ENCODE peak calls at places on chromosomes 11 and 22, in four cellular contexts. Q is HEK293T, I is K562, E is GM12878. O is an unnamed sample.

GRCh38 chr11:102933627-102934026 is 21.9 kb downstream of the MMP13 start:
- DNase-seq in E (peak; percentile 53), Q (no peak), I (no peak), O (no peak)

GRCh38 chr11:58394195-58394594 is 12.5 kb downstream of the OR5B3 start:
- DNase-seq in I (no peak), Q (no peak), E (no peak), O (peak; percentile 62)

GRCh38 chr11:94023856-94024255 is 2.7 kb downstream of the HEPHL1 start:
- DNase-seq in Q (no peak), E (no peak), I (no peak), O (no peak)

GRCh38 chr11:111748035-111748804 is 18.0 kb downstream of the PPP2R1B start:
- DNase-seq in Q (no peak), I (no peak), E (no peak), O (no peak)

GRCh38 chr11:84719935-84720577 is 907.1 kb downstream of the DLG2 start:
- DNase-seq in I (no peak), Q (no peak), E (no peak), O (no peak)

GRCh38 chr11:114060402-114061052 is 1.0 kb downstream of the ZBTB16 start:
- DNase-seq in I (no peak), Q (peak; percentile 47), E (no peak), O (no peak)

GRCh38 chr11:93734427-93735222 is 6.7 kb downstream of the TAF1D start:
- DNase-seq in Q (no peak), I (no peak), E (no peak), O (no peak)

GRCh38 chr11:77406396-77406795 is 67.5 kb downstream of the PAK1 start:
- DNase-seq in E (no peak), I (no peak), Q (no peak), O (no peak)

GRCh38 chr11:104442320-104442719 is 278.4 kb upstream of the PDGFD start:
- DNase-seq in E (no peak), Q (no peak), I (no peak), O (no peak)

GRCh38 chr11:108576523-108576922 is 17.0 kb downstream of the EXPH5 start:
- DNase-seq in Q (no peak), I (no peak), E (no peak), O (no peak)

GRCh38 chr22:29457730-29458129 is 19.3 kb downstream of the RFPL1 start:
- DNase-seq in Q (peak; percentile 91), E (peak; percentile 21), I (peak; percentile 65), O (peak; percentile 37)

GRCh38 chr11:111765320-111765983 is 737 bp downstream of the PPP2R1B start:
- DNase-seq in Q (no peak), E (no peak), I (no peak), O (no peak)

DNA sequence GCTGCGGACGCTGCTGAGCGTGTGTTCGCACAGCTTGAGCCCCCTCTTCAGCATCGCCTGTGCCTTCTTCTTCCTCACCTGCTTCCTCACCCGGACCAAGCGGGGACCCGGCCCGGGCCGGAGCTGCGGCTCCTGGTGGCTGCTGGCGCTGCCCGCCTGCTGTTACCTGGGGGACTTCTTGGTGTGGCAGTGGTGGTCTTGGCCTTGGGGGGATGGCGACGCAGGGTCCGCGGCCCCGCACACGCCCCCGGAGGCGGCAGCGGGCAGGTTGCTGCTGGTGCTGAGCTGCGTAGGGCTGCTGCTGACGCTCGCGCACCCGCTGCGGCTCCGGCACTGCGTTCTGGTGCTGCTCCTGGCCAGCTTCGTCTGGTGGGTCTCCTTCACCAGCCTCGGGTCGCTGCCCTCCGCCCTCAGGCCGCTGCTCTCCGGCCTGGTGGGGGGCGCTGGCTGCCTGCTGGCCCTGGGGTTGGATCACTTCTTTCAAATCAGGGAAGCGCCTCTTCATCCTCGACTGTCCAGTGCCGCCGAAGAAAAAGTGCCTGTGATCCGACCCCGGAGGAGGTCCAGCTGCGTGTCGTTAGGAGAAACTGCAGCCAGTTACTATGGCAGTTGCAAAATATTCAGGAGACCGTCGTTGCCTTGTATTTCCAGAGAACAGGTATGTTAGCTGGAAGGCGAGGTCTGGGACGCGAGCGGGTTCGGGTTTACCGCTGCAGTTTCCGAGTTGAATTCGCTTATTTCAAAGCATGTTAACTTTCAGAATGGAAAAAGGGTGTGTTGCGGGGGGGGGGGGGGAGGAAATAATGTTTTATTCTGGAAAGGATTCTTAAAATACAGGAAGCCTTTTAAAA is 1.0 kb downstream of the PDE3B start:
- DNase-seq in E (no peak), Q (peak; percentile 47), I (peak; percentile 60), O (peak; percentile 45)
- TF ChIP-seq FOXK2 in E (no peak), Q (no peak), I (no peak), O (no peak)

GRCh38 chr22:17060126-17060525 is 24.7 kb upstream of the IL17RA start:
- DNase-seq in Q (no peak), E (no peak), I (no peak), O (no peak)

GRCh38 chr22:17056058-17056457 is 28.7 kb upstream of the IL17RA start:
- DNase-seq in E (no peak), I (no peak), Q (no peak), O (no peak)

GRCh38 chr22:17056807-17057206 is 28.0 kb upstream of the IL17RA start:
- DNase-seq in E (no peak), I (no peak), Q (no peak), O (no peak)

GRCh38 chr22:17063372-17064106 is 21.3 kb upstream of the IL17RA start:
- DNase-seq in Q (no peak), I (no peak), E (no peak), O (no peak)

GRCh38 chr22:17057959-17058814 is 26.6 kb upstream of the IL17RA start:
- DNase-seq in E (no peak), I (peak; percentile 75), Q (peak; percentile 87), O (peak; percentile 57)
- TF ChIP-seq FOXK2 in E (no peak), I (no peak), Q (no peak), O (no peak)

GRCh38 chr11:64005691-64006090 is 19.5 kb downstream of the OTUB1 start:
- DNase-seq in Q (no peak), I (no peak), E (no peak), O (no peak)

GRCh38 chr11:64007629-64008282 is 21.5 kb downstream of the OTUB1 start:
- DNase-seq in Q (peak; percentile 49), E (no peak), I (peak; percentile 97), O (peak; percentile 89)

GRCh38 chr11:64006468-64006867 is 20.2 kb downstream of the OTUB1 start:
- DNase-seq in I (no peak), E (no peak), Q (no peak), O (no peak)

GRCh38 chr11:64008283-64008931 is 22.2 kb downstream of the OTUB1 start:
- DNase-seq in I (no peak), E (no peak), Q (no peak), O (no peak)

DNA sequence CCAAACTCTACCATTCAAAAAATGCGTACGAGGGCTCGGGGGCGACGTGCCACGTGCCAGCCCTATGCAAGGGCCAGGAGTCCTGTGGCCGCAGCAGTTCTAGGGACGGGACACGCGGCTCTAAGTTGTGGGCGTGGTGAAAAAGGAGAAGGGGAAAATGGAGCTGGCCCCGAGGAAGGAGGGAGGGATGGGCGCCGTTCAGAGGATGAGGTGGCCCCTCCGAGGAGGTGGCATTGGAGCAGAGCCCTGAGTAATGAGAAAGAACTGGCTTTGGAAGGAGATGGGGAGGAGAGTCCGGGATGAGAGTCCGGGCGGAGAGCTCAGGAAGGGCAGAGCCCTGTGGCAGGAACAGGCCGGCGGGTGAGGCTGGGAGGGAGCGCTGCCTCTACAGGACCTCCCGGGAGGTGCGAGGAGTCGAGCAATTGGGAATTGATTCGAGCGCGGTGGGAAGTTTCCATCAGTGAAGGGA is 21.0 kb downstream of the OTUB1 start:
- DNase-seq in I (peak; percentile 49), Q (peak; percentile 46), E (no peak), O (no peak)
- TF ChIP-seq FOXK2 in I (no peak), Q (no peak), E (no peak), O (no peak)

GRCh38 chr22:18114495-18114894 is 3.9 kb downstream of the TUBA8 start:
- DNase-seq in E (no peak), I (no peak), Q (no peak), O (no peak)
- TF ChIP-seq FOXK2 in E (no peak), I (no peak), Q (no peak), O (no peak)

DNA sequence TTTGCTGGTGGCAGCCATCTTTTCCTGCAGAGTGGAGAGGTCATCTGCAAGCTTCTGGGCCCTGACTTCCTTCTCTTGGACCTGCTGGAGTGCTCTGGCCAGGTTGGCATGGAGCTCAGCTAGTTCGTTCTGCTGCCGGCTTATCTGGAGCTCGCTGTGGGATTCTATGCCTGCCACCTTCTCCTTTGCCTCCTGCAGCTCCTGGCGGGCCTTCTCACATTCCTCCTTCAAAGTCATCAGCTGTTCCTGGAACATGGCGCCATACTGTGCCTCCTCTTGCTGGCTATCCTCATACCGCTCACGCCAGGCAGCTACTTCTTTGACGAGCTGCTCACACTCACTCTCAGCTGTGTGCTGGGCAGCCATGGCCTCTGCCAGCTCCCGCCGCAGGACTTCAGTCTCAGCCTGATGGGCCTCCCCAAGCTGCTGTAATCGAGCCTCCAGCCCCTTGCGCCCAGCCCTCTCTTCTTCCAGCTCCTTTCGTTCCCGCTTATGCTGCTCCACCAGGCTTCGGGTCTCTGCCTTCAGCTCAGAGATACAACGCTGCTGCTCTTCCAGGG is 16.1 kb downstream of the IL18BP start:
- DNase-seq in I (no peak), E (no peak), Q (no peak), O (no peak)
- TF ChIP-seq FOXK2 in I (no peak), E (no peak), Q (no peak), O (no peak)

DNA sequence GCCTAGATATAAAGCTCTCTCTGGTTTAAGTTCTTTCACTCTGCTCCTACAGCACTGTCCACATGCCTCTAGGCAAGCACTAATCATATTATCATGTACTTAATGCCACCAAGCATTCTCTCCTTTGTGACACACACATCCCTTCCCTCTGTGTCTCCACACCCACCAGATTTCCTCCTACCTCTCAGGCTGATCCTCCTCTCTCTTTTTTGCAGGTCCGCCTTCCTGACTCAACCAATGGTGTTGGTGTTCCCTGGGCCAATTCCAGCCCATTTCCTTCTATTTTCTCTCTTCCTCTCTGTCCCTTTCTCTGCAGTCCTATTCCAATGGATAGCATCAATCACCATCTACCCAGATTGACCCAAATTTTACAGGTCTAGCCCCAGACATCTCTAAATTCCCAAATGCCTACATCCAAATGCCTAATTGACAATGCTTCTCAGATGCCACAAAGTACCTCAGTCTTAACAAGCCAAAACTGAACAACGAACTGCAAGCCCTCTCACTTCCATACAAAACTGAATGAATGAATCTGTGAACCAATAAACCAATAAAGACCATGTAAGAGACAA is 504 bp upstream of the ZNF215 start:
- DNase-seq in Q (no peak), E (no peak), I (peak; percentile 66), O (no peak)
- TF ChIP-seq FOXK2 in Q (no peak), E (no peak), I (peak; percentile 9), O (no peak)

O was measured in HepG2.